ENCODE peak calls at places on chromosomes 12 and 14, in ten cellular contexts. K, N, W, J, R, I, D, O, V and Q are unnamed samples. For H3K36me3, the result is how much of the 10 kb centered on the place peaks cover.

GRCh38 chr12:77124767-77125166 is 59.4 kb upstream of the E2F7 start:
- DNase-seq in K (no peak), N (no peak), W (no peak), J (no peak), R (no peak), I (no peak), D (no peak), O (no peak), V (peak), Q (no peak)

GRCh38 chr12:96212456-96213375 is 18.5 kb downstream of the ELK3 start:
- DNase-seq in K (peak), N (no peak), W (no peak), J (no peak), R (no peak), I (no peak), D (no peak), O (no peak), V (no peak), Q (no peak)

GRCh38 chr12:25337916-25338315 is 87.2 kb upstream of the KRAS start:
- DNase-seq in K (no peak), N (no peak), W (no peak), J (no peak), R (no peak), I (no peak), D (no peak), O (no peak), V (no peak), Q (no peak)

GRCh38 chr12:119320678-119321077 is 13.9 kb upstream of the CCDC60 start:
- DNase-seq in K (no peak), N (no peak), W (no peak), J (no peak), R (no peak), I (no peak), D (no peak), O (no peak), V (no peak), Q (no peak)

GRCh38 chr12:64304571-64304970 is 82.5 kb upstream of the KICS2 start:
- DNase-seq in K (no peak), N (no peak), W (no peak), J (no peak), R (no peak), I (no peak), D (no peak), O (no peak), V (no peak), Q (no peak)

GRCh38 chr14:100203962-100204834 is 34.7 kb upstream of the YY1 start:
- DNase-seq in K (no peak), N (no peak), W (no peak), J (no peak), R (no peak), I (no peak), D (no peak), O (no peak), V (peak), Q (no peak)

GRCh38 chr14:100669468-100669867 is 57.2 kb upstream of the DLK1 start:
- DNase-seq in K (no peak), N (no peak), W (no peak), J (no peak), R (no peak), I (no peak), D (no peak), O (no peak), V (no peak), Q (no peak)

GRCh38 chr12:120126635-120127005 is 10.1 kb upstream of the RAB35 start:
- DNase-seq in K (no peak), N (no peak), W (no peak), J (peak), R (peak), I (no peak), D (no peak), O (no peak), V (peak), Q (peak)

GRCh38 chr12:29725587-29726320 is 58.0 kb downstream of the TMTC1 start:
- DNase-seq in K (no peak), N (no peak), W (no peak), J (peak), R (peak), I (no peak), D (no peak), O (no peak), V (peak), Q (peak)

GRCh38 chr12:63995512-63995911 is 151.0 kb downstream of the SRGAP1 start:
- DNase-seq in K (no peak), N (no peak), W (no peak), J (no peak), R (no peak), I (no peak), D (no peak), O (no peak), V (peak), Q (no peak)

GRCh38 chr12:77488041-77488620 is 342.6 kb upstream of the NAV3 start:
- DNase-seq in K (no peak), N (no peak), W (no peak), J (no peak), R (no peak), I (no peak), D (no peak), O (no peak), V (peak), Q (no peak)

GRCh38 chr12:39675263-39675662 is 55.7 kb upstream of the ABCD2 start:
- DNase-seq in K (no peak), N (no peak), W (no peak), J (no peak), R (no peak), I (no peak), D (no peak), O (no peak), V (no peak), Q (no peak)

GRCh38 chr14:23101213-23101970 is 3.4 kb downstream of the CIROP start:
- DNase-seq in K (no peak), N (no peak), W (no peak), J (no peak), R (no peak), I (no peak), D (no peak), O (no peak), V (no peak), Q (no peak)

GRCh38 chr14:95045836-95046430 is 111.4 kb downstream of the DICER1 start:
- DNase-seq in K (peak), N (peak), W (no peak), J (no peak), R (no peak), I (no peak), D (no peak), O (no peak), V (no peak), Q (no peak)

GRCh38 chr12:100268835-100269564 is 2.0 kb downstream of the SCYL2 start:
- DNase-seq in K (no peak), N (no peak), W (no peak), J (no peak), R (no peak), I (no peak), D (no peak), O (no peak), V (peak), Q (no peak)

GRCh38 chr12:26678697-26679660 is 154.0 kb downstream of the ITPR2 start:
- DNase-seq in K (no peak), N (no peak), W (no peak), J (no peak), R (no peak), I (no peak), D (no peak), O (no peak), V (peak), Q (no peak)

GRCh38 chr14:30620178-30620577 is 1.9 kb upstream of the SCFD1 start:
- DNase-seq in K (no peak), N (no peak), W (no peak), J (no peak), R (no peak), I (no peak), D (no peak), O (no peak), V (peak), Q (no peak)

GRCh38 chr14:96264850-96265249 is 8.8 kb downstream of the BDKRB1 start:
- DNase-seq in K (no peak), N (no peak), W (no peak), J (no peak), R (no peak), I (no peak), D (no peak), O (no peak), V (peak), Q (no peak)

GRCh38 chr14:29649170-29649569 is 278.5 kb downstream of the PRKD1 start:
- DNase-seq in K (no peak), N (no peak), W (no peak), J (no peak), R (no peak), I (no peak), D (no peak), O (no peak), V (no peak), Q (no peak)

GRCh38 chr12:12450043-12450451 is 93.2 kb downstream of the BORCS5 start:
- DNase-seq in K (no peak), N (no peak), W (no peak), J (no peak), R (no peak), I (no peak), D (no peak), O (no peak), V (no peak), Q (no peak)

GRCh38 chr12:40691913-40692616 is at the start of gene CNTN1:
- DNase-seq in K (peak), N (peak), W (no peak), J (no peak), R (peak), I (no peak), D (peak), O (no peak), V (peak), Q (peak)

GRCh38 chr14:102939820-102940561 is 17.5 kb downstream of the AMN start:
- DNase-seq in K (peak), N (no peak), W (no peak), J (no peak), R (no peak), I (no peak), D (no peak), O (peak), V (no peak), Q (no peak)

GRCh38 chr14:102943454-102943853 is 21.0 kb downstream of the AMN start:
- DNase-seq in K (peak), N (no peak), W (no peak), J (no peak), R (no peak), I (no peak), D (no peak), O (no peak), V (no peak), Q (no peak)

GRCh38 chr14:102942069-102942468 is 19.6 kb downstream of the AMN start:
- DNase-seq in K (peak), N (no peak), W (no peak), J (no peak), R (no peak), I (no peak), D (no peak), O (no peak), V (no peak), Q (no peak)

GRCh38 chr14:102940729-102941362 is 18.4 kb downstream of the AMN start:
- DNase-seq in K (no peak), N (no peak), W (no peak), J (no peak), R (no peak), I (no peak), D (no peak), O (no peak), V (no peak), Q (no peak)

DNA sequence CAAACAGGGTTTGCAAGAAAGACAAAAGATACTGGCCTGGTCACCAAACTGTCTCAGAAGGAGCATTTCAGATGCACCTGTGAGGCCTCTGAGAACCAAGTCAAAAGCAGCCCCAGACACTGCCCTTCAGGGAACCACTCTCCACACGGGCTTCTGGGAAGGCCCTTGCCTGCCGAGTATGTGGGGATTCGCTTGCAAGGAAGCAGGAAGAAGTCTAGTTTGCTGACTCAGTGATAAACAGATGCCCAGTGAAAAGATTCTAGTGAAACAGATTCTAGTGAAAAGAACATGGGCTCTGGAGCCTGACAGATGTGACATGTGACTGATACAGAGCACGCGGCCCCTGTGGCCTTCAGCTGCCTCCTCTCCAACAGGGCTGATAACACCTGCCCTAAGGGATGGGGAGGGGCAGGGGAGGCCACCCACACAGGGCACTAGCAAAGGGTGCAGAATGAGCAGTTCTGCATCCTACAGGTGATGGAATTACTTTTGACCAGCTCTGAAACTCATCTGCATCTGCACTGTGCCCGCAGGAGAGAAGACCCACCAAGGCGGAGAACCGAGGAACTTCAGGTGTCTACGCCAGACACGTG is 19.1 kb downstream of the AMN start:
- DNase-seq in K (no peak), N (no peak), W (no peak), J (no peak), R (no peak), I (no peak), D (no peak), O (no peak), V (no peak), Q (no peak)
- H3K36me3 ChIP-seq in K (half or more), N (under half), W (under half), J (half or more), R (half or more), I (under half), D (under half), O (under half), V (under half), Q (half or more)

GRCh38 chr12:22624908-22625646 is at the start of gene ETNK1:
- DNase-seq in K (peak), N (peak), W (peak), J (peak), R (peak), I (peak), D (peak), O (peak), V (peak), Q (peak)

GRCh38 chr12:22625671-22626251 is 790 bp downstream of the ETNK1 start:
- DNase-seq in K (no peak), N (no peak), W (peak), J (peak), R (peak), I (no peak), D (no peak), O (peak), V (peak), Q (no peak)

GRCh38 chr12:22626429-22626828 is 1.5 kb downstream of the ETNK1 start:
- DNase-seq in K (no peak), N (no peak), W (peak), J (no peak), R (no peak), I (no peak), D (no peak), O (no peak), V (peak), Q (no peak)

GRCh38 chr12:22627351-22627750 is 2.4 kb downstream of the ETNK1 start:
- DNase-seq in K (no peak), N (no peak), W (peak), J (no peak), R (no peak), I (no peak), D (no peak), O (no peak), V (no peak), Q (no peak)

DNA sequence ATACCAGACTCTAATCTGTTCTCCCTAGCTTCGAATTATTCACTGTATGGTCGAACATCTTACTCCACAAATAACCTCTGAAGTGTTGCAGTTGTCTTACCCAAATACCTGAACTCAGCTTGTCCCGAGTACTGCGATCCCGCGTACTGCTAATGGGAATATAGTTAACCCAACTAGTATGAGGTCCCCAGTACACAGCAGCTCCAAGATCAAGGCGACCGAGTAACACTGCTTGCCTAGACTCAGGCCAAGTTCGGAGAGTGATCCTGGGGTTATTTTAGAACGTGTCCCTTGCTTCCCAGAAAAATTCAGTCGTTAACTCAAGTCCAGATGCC is 431 bp upstream of the ETNK1 start:
- DNase-seq in K (no peak), N (no peak), W (no peak), J (no peak), R (no peak), I (no peak), D (no peak), O (no peak), V (no peak), Q (no peak)
- H3K27ac ChIP-seq in K (peak), N (peak), W (peak), J (peak), R (peak), I (peak), D (peak), O (peak), V (peak), Q (peak)

GRCh38 chr12:1839464-1839863 is 19.1 kb downstream of the LRTM2 start:
- DNase-seq in K (peak), N (no peak), W (no peak), J (no peak), R (no peak), I (no peak), D (no peak), O (no peak), V (no peak), Q (no peak)

GRCh38 chr12:1838994-1839365 is 18.6 kb downstream of the LRTM2 start:
- DNase-seq in K (no peak), N (no peak), W (no peak), J (no peak), R (no peak), I (no peak), D (no peak), O (no peak), V (no peak), Q (no peak)

GRCh38 chr12:1840561-1840960 is 20.2 kb downstream of the LRTM2 start:
- DNase-seq in K (peak), N (no peak), W (no peak), J (no peak), R (no peak), I (no peak), D (no peak), O (no peak), V (no peak), Q (no peak)

GRCh38 chr12:1840981-1841425 is 20.6 kb downstream of the LRTM2 start:
- DNase-seq in K (peak), N (no peak), W (no peak), J (no peak), R (no peak), I (no peak), D (no peak), O (no peak), V (no peak), Q (no peak)

GRCh38 chr12:1839956-1840550 is 19.7 kb downstream of the LRTM2 start:
- DNase-seq in K (no peak), N (no peak), W (no peak), J (no peak), R (no peak), I (no peak), D (no peak), O (no peak), V (no peak), Q (no peak)
- H3K4me3 ChIP-seq in K (no peak), N (no peak), W (no peak), J (no peak), R (no peak), I (no peak), D (no peak), O (no peak), V (no peak), Q (no peak)

DNA sequence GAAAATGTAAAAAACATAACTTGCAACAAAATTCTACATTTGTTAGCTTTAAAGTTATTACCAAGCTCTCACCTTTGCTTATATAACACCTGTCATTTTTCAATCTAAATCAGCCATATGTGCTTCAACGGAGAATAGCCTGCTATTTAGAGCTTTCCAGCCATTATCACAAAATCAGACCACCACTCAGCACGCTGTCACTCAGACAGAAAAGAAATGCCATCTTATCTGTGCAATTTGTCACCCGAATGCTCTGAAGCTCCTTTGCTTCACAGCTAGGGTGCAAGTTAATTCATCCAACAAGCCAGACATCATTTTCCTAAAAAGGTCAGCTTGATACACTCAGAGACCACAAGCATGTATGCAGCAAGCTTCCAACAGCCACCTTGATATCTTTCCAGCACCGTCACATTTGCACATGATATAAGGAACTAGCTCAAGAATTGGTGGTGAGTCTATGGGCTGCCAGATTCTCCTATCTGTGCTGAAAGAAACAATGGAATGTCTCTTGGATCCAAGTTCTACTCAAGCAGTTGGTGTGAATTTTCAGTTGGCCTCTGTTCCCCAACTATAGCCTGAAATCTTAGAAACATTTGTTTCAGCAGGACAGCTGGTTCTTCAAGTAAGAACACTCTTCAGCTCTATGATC is 20.0 kb upstream of the IFNG-AS1 start:
- DNase-seq in K (no peak), N (no peak), W (no peak), J (no peak), R (no peak), I (no peak), D (no peak), O (no peak), V (peak), Q (no peak)
- H3K36me3 ChIP-seq in K (under half), N (under half), W (under half), J (under half), R (under half), I (under half), D (under half), O (under half), V (under half), Q (under half)

GRCh38 chr14:35338731-35339405 is 46.7 kb downstream of the PSMA6 start:
- DNase-seq in K (no peak), N (no peak), W (no peak), J (no peak), R (no peak), I (no peak), D (no peak), O (no peak), V (no peak), Q (no peak)

GRCh38 chr14:35335388-35336092 is 43.4 kb downstream of the PSMA6 start:
- DNase-seq in K (peak), N (peak), W (no peak), J (no peak), R (peak), I (no peak), D (no peak), O (no peak), V (no peak), Q (no peak)

GRCh38 chr14:35336171-35337073 is 44.2 kb downstream of the PSMA6 start:
- DNase-seq in K (peak), N (peak), W (no peak), J (peak), R (peak), I (no peak), D (peak), O (peak), V (peak), Q (peak)

GRCh38 chr14:35337074-35337556 is 44.9 kb downstream of the PSMA6 start:
- DNase-seq in K (no peak), N (no peak), W (no peak), J (no peak), R (no peak), I (no peak), D (no peak), O (no peak), V (no peak), Q (no peak)

GRCh38 chr14:35337557-35338255 is 45.5 kb downstream of the PSMA6 start:
- DNase-seq in K (no peak), N (no peak), W (no peak), J (no peak), R (no peak), I (no peak), D (no peak), O (no peak), V (no peak), Q (no peak)
- H3K27ac ChIP-seq in K (peak), N (peak), W (no peak), J (peak), R (peak), I (peak), D (peak), O (peak), V (peak), Q (peak)